ENCODE peak calls at places on chromosomes 12 and 14, in four cellular contexts. V, C, G and M are unnamed samples. For H3K4me1, the result is how much of the 10 kb centered on the place peaks cover.

GRCh38 chr14:27181304-27181703 is 583.5 kb upstream of the NOVA1 start:
- DNase-seq in V (peak), C (no peak), G (no peak), M (no peak)

GRCh38 chr12:19263666-19264065 is 134.1 kb downstream of the PLEKHA5 start:
- DNase-seq in V (no peak), C (no peak), G (no peak), M (no peak)

GRCh38 chr12:50642035-50642451 is 121.9 kb upstream of the ATF1 start:
- DNase-seq in V (no peak), C (no peak), G (no peak), M (no peak)

GRCh38 chr14:96741151-96741977 is 55.8 kb upstream of the VRK1 start:
- DNase-seq in V (peak), C (no peak), G (peak), M (peak)

GRCh38 chr12:130489293-130489692 is 151.6 kb downstream of the PIWIL1 start:
- DNase-seq in V (no peak), C (no peak), G (no peak), M (no peak)

GRCh38 chr14:68611611-68612010 is 181.3 kb downstream of the ZFP36L1 start:
- DNase-seq in V (no peak), C (no peak), G (no peak), M (no peak)

GRCh38 chr12:32051511-32052299 is 54.9 kb upstream of the BICD1 start:
- DNase-seq in V (no peak), C (no peak), G (peak), M (no peak)

GRCh38 chr12:67647547-67648305 is 819 bp upstream of the DYRK2 start:
- DNase-seq in V (peak), C (peak), G (peak), M (peak)

GRCh38 chr12:115963030-115963480 is 314.4 kb downstream of the MED13L start:
- DNase-seq in V (no peak), C (no peak), G (no peak), M (no peak)

GRCh38 chr14:26863736-26864135 is 265.9 kb upstream of the NOVA1 start:
- DNase-seq in V (no peak), C (no peak), G (no peak), M (no peak)

GRCh38 chr14:71021347-71022014 is 114.2 kb downstream of the PCNX1 start:
- DNase-seq in V (no peak), C (no peak), G (no peak), M (no peak)

GRCh38 chr14:71454513-71455332 is 477.5 kb upstream of the RGS6 start:
- DNase-seq in V (no peak), C (no peak), G (no peak), M (no peak)

GRCh38 chr12:109981311-109981710 is 14.9 kb downstream of the GIT2 start:
- DNase-seq in V (no peak), C (no peak), G (no peak), M (no peak)

GRCh38 chr12:109728921-109729836 is 15.6 kb downstream of the FAM222A start:
- DNase-seq in V (no peak), C (peak), G (no peak), M (peak)

GRCh38 chr12:68227356-68227755 is 1.7 kb upstream of the IL26 start:
- DNase-seq in V (no peak), C (no peak), G (no peak), M (no peak)

GRCh38 chr12:68962855-68963455 is 30.0 kb upstream of the CPM start:
- DNase-seq in V (no peak), C (no peak), G (no peak), M (no peak)

GRCh38 chr12:110578522-110579238 is 4.4 kb downstream of the PPTC7 start:
- DNase-seq in V (no peak), C (no peak), G (no peak), M (no peak)

GRCh38 chr12:19978193-19978592 is 390.1 kb upstream of the PDE3A start:
- DNase-seq in V (no peak), C (no peak), G (no peak), M (no peak)

GRCh38 chr14:22887990-22888378 is 5.0 kb downstream of the REM2 start:
- DNase-seq in V (no peak), C (no peak), G (no peak), M (peak)

GRCh38 chr14:54606631-54607133 is 39.8 kb downstream of the SAMD4A start:
- DNase-seq in V (no peak), C (no peak), G (no peak), M (no peak)

GRCh38 chr12:80763874-80764273 is 47.2 kb downstream of the MYF5 start:
- DNase-seq in V (peak), C (no peak), G (no peak), M (no peak)

GRCh38 chr12:31324116-31324844 is 1.7 kb downstream of the SINHCAF start:
- DNase-seq in V (peak), C (peak), G (peak), M (peak)

GRCh38 chr12:114836609-114837008 is 152.6 kb upstream of the TBX3 start:
- DNase-seq in V (no peak), C (no peak), G (no peak), M (no peak)

GRCh38 chr14:92407395-92407794 is 84.4 kb downstream of the SLC24A4 start:
- DNase-seq in V (no peak), C (no peak), G (no peak), M (no peak)

GRCh38 chr14:55721353-55721752 is 141.3 kb downstream of the KTN1 start:
- DNase-seq in V (no peak), C (no peak), G (no peak), M (no peak)

GRCh38 chr12:262113-262512 is 523 bp downstream of the SLC6A13 start:
- DNase-seq in V (no peak), C (no peak), G (no peak), M (no peak)

GRCh38 chr14:101761881-101762529 is 496 bp downstream of the PPP2R5C start:
- DNase-seq in V (peak), C (no peak), G (peak), M (peak)

GRCh38 chr12:96044017-96044985 is 8.9 kb upstream of the LTA4H start:
- DNase-seq in V (no peak), C (no peak), G (no peak), M (peak)
- H3K4me3 ChIP-seq in V (no peak), C (no peak), G (no peak), M (no peak)

GRCh38 chr14:65079201-65079600 is 23.1 kb downstream of the MAX start:
- DNase-seq in V (no peak), C (no peak), G (no peak), M (no peak)
- H3K4me1 ChIP-seq in V (under half), C (under half), G (under half), M (half or more)

DNA sequence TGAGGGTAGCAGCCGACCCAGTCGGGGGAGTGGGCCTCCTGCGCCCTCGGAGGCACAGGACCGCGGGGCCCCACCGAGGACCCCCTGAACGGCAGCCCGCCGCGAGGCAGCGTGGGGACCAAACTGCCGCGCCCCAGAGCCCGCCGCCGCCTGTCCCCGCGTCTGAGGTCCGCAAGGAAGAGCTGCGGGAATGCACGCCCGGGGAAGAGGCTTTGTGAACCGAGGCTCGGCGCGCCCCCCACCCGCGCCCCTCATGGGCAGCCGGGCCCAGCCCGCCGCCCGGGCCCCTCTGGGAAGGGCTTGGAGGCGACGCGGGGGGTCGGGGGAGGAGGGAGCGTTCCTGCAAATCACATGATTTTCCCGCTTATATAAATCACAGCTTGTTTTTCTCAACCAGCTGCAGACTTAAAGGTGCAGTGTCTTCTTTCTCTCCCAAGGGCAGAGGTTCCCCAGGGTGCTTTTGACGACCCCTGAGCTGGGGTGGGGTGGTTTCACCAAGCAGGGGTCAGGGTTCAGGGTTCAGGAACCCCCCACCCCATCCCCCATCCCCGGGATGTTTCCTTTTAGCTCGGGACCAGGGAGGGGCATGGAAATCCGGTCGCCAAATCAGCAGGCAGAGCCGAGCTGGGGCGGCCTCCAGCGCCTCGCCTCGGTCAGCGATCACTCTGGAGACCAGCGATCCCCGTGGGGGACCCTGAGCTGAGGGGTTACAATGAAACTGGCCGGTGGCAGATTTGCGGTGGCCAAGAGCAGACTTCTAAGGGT is 44.7 kb upstream of the ATP23 start:
- DNase-seq in V (peak), C (peak), G (peak), M (peak)
- TF ChIP-seq POLR2A in V (peak), C (no peak), G (peak), M (no peak)

GRCh38 chr12:112011685-112012084 is 1.3 kb downstream of the TMEM116 start:
- DNase-seq in V (no peak), C (no peak), G (no peak), M (no peak)

GRCh38 chr12:112005419-112006395 is 7.3 kb downstream of the TMEM116 start:
- DNase-seq in V (no peak), C (no peak), G (no peak), M (no peak)

GRCh38 chr12:112007945-112008344 is 5.0 kb downstream of the TMEM116 start:
- DNase-seq in V (no peak), C (no peak), G (no peak), M (no peak)

GRCh38 chr12:112010415-112011344 is 2.3 kb downstream of the TMEM116 start:
- DNase-seq in V (no peak), C (no peak), G (no peak), M (peak)

DNA sequence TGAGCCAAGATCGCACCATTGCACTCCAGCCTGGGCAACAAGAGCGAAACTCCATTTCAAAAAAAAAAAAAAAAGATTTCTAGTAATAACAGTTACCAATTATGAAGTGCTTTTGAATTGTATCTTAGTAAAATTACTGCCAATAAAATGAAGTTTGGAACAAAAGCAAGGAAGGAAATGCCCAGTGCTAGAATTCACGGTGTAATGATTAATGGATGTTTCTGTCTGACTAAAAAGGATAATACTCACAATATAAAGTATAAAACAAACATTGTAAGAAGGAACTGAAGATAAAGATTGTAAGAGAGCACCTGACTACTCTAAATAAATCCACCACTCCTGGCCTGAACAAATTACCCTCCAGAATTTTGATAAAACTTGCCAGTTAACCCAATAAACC is 4.0 kb downstream of the TMEM116 start:
- DNase-seq in V (no peak), C (no peak), G (no peak), M (no peak)
- H3K4me3 ChIP-seq in V (no peak), C (no peak), G (no peak), M (no peak)

DNA sequence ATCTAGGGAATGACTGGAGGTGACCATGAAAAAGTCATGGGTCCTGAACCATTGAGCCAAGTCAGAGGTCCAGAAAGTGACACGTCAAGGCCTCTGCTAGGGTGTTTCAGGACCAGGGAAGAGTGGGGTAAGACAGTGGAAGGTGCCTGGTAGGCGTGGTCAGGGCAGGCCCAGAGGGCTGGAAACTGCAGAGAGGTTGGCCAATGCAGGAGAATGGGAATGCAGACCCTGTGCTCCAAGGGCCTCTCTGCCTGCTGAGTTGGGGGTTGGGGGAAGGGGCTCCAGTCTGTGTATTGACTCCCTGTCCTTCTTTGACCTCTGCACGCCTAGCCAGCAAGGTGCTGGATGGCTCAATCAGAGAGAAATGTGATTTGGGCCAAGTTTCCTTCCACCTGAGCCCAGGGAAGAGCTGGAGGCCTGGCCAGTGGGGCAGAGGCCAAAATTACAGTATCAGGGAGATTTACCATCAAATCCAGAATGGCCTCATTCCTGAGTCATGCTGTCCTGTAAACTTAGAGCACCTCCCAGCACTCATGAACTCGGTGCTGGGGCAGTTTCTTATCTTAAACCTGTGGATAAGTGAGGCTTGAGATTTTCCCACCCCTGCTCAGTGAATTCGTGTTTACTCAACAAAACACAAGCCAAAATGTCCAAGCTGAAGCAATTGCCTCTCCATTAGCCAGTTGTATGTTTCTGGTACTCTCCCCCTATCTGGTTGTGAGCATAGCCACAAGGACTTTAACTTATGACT is 24.4 kb downstream of the IRF2BPL start:
- DNase-seq in V (no peak), C (no peak), G (no peak), M (no peak)
- H3K4me1 ChIP-seq in V (under half), C (half or more), G (under half), M (under half)

DNA sequence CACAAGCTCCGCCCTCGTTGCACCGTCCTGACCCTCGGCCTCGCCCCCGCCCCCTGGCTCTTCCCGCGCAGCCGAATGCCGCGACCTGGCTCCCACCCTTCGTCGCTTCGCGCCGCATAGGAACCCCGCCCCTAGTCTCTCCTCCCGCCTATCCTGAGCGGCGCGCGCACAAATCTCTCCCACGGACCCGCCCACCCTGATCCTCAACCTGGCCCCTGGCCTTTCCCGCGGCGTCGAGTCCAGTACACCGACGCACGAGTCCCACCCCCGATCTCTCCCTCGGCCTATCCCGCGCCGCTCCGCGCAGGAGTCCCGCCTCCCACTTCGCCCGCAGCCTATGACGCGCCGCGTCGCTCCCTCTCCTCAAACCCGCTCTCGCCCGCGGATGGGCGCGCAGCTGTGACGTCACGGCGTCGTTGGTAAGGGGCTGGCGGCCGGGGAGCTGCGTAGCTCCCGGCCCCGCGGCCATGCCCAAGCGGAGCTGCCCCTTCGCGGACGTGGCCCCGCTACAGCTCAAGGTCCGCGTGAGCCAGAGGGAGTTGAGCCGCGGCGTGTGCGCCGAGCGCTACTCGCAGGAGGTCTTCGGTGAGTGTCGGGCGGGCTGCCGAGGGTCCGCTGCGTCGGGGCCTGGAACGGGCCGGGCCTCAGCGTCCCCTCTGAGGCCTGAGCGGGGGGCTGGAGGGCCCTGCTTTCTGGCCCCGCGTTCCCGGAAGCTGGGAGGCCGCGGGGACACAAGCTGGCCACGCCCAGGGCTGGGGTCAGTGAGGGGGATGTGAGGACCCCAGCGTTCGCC is at the start of gene SIVA1:
- DNase-seq in V (peak), C (peak), G (peak), M (peak)
- TF ChIP-seq POLR2A in V (peak), C (no peak), G (peak), M (peak)

GRCh38 chr12:53997324-53998173 is 2.4 kb upstream of the HOXC9 start:
- DNase-seq in V (no peak), C (no peak), G (no peak), M (peak)
- H3K4me3 ChIP-seq in V (peak), C (peak), G (no peak), M (no peak)